ENCODE peak calls at places on chromosomes 3 and 15, in eight cellular contexts. Y is activated CD4-positive, CD25-positive, alpha-beta regulatory T cell; P is DMS79; F is activated CD8-positive, alpha-beta memory T cell treated with anti-CD3 and anti-CD28 coated beads, Interleukin-2, amount 50 U/mL, for 48 hours; L is NCI-H2029; B is activated naive CD4-positive, alpha-beta T cell treated with Interleukin-2 at 50 U/mL for 16 hours; S is activated naive CD8-positive, alpha-beta T cell treated with anti-CD3 and anti-CD28 coated beads for 36 hours; T is psoas muscle. H is an unnamed sample.
A peak's percentile ranks its signal among the peaks of the same experiment; 100 is the strongest.

GRCh38 chr3:72334681-72335457 is 513.4 kb downstream of the SHQ1 start:
- DNase-seq in S (no peak), Y (no peak), F (no peak), T (no peak), L (no peak), P (no peak), B (no peak), H (peak; percentile 60)

GRCh38 chr3:77902675-77903074 is 862.8 kb downstream of the ROBO2 start:
- DNase-seq in T (no peak), L (no peak), P (no peak), Y (no peak), S (no peak), F (no peak), B (no peak), H (no peak)

GRCh38 chr3:159865042-159865579 is 123.5 kb upstream of the IL12A start:
- DNase-seq in P (peak; percentile 48), Y (no peak), F (no peak), S (no peak), L (no peak), T (no peak), B (no peak), H (no peak)

GRCh38 chr3:48439820-48440589 is at the start of the genes CCDC51 and TMA7:
- DNase-seq in T (peak; percentile 98), Y (peak; percentile 95), L (peak; percentile 95), F (peak; percentile 98), P (peak; percentile 81), B (peak; percentile 99), S (peak; percentile 98), H (peak; percentile 100)

GRCh38 chr3:162569314-162569713 is 1072.7 kb downstream of the OTOL1 start:
- DNase-seq in P (no peak), F (no peak), B (no peak), L (no peak), S (no peak), T (no peak), Y (no peak), H (no peak)

GRCh38 chr3:105315827-105316226 is 50.9 kb upstream of the ALCAM start:
- DNase-seq in B (no peak), S (no peak), L (no peak), F (no peak), P (no peak), Y (no peak), T (no peak), H (no peak)

GRCh38 chr15:65791335-65792129 is 561 bp downstream of the DENND4A start:
- DNase-seq in T (peak; percentile 71), Y (no peak), P (no peak), L (no peak), F (peak; percentile 77), S (peak; percentile 64), B (peak; percentile 56), H (no peak)

GRCh38 chr3:42701371-42702065 is 1.1 kb downstream of the HHATL start:
- DNase-seq in S (peak; percentile 55), B (peak; percentile 56), T (peak; percentile 85), Y (no peak), F (peak; percentile 85), P (no peak), L (no peak), H (peak; percentile 73)

GRCh38 chr3:71226565-71227281 is 356.8 kb downstream of the FOXP1 start:
- DNase-seq in Y (peak; percentile 73), T (peak; percentile 44), B (peak; percentile 93), F (peak; percentile 94), S (peak; percentile 93), L (no peak), P (no peak), H (no peak)

GRCh38 chr3:111369953-111370352 is 172.0 kb upstream of the CD96 start:
- DNase-seq in F (no peak), P (no peak), B (no peak), S (no peak), T (no peak), L (no peak), Y (no peak), H (no peak)

GRCh38 chr3:189304465-189305341 is 132.9 kb downstream of the TPRG1 start:
- DNase-seq in L (peak; percentile 91), S (no peak), P (peak; percentile 100), B (no peak), Y (no peak), T (no peak), F (no peak), H (no peak)

GRCh38 chr15:57591822-57592367 is at the start of gene MYZAP:
- DNase-seq in F (peak; percentile 63), Y (peak; percentile 13), T (peak; percentile 61), L (no peak), B (peak; percentile 44), S (peak; percentile 47), P (no peak), H (no peak)

GRCh38 chr3:173893066-173893465 is 495.5 kb downstream of the NLGN1 start:
- DNase-seq in S (no peak), T (no peak), Y (no peak), F (no peak), B (no peak), L (peak; percentile 7), P (peak; percentile 84), H (no peak)

GRCh38 chr15:43702701-43703433 is 9.2 kb downstream of the CKMT1A start:
- DNase-seq in S (no peak), P (no peak), B (no peak), F (no peak), T (no peak), Y (no peak), L (no peak), H (no peak)

GRCh38 chr3:58530354-58530865 is 6.6 kb downstream of the ACOX2 start:
- DNase-seq in B (no peak), P (no peak), S (no peak), L (no peak), T (no peak), Y (no peak), F (no peak), H (no peak)

GRCh38 chr15:78457101-78457500 is 19.1 kb downstream of the IREB2 start:
- DNase-seq in B (no peak), T (no peak), P (peak; percentile 57), F (no peak), L (peak; percentile 35), Y (no peak), S (no peak), H (no peak)

GRCh38 chr3:60953406-60953805 is 297.8 kb downstream of the FHIT start:
- DNase-seq in Y (no peak), L (no peak), B (no peak), P (no peak), S (no peak), T (no peak), F (no peak), H (no peak)

GRCh38 chr3:143330316-143330868 is 210.8 kb downstream of the CHST2 start:
- DNase-seq in S (no peak), T (no peak), F (no peak), B (no peak), Y (no peak), P (no peak), L (no peak), H (no peak)

H was measured in mesenteric fat pad.